ENCODE peak calls at places on chromosomes 1 and 21, in seven cellular contexts. J is ovary, K is IMR-90, W is tibial artery, P is lower lobe of right lung, C is fibroblast of pulmonary artery, L is SK-N-SH. F is an unnamed sample.

GRCh38 chr1:72462506-72462905 is 180.2 kb upstream of the NEGR1 start:
- DNase-seq in J (no peak), K (no peak), W (no peak), P (no peak), C (no peak), L (no peak), F (no peak)

GRCh38 chr1:71350330-71350729 is 269.5 kb upstream of the ZRANB2 start:
- DNase-seq in J (no peak), K (no peak), W (no peak), P (no peak), C (no peak), L (no peak), F (no peak)

GRCh38 chr1:173300249-173301044 is 93.3 kb upstream of the TNFSF4 start:
- DNase-seq in J (no peak), K (no peak), W (no peak), P (no peak), C (no peak), L (no peak), F (no peak)

GRCh38 chr1:232435746-232436145 is 194.2 kb downstream of the SIPA1L2 start:
- DNase-seq in J (peak; percentile 45), K (peak; percentile 70), W (no peak), P (no peak), C (peak; percentile 72), L (no peak), F (no peak)

GRCh38 chr1:226738995-226739695 is at the start of gene ITPKB:
- DNase-seq in J (peak; percentile 66), K (peak; percentile 65), W (peak; percentile 56), P (peak; percentile 55), C (peak; percentile 94), L (peak; percentile 38), F (no peak)

GRCh38 chr21:44756416-44757185 is 45.0 kb downstream of the UBE2G2 start:
- DNase-seq in J (no peak), K (no peak), W (peak; percentile 3), P (no peak), C (no peak), L (no peak), F (peak; percentile 13)

GRCh38 chr1:241639653-241640148 is 468 bp downstream of the CHML start:
- DNase-seq in J (peak; percentile 37), K (no peak), W (peak; percentile 24), P (peak; percentile 77), C (peak; percentile 47), L (peak; percentile 78), F (peak; percentile 48)

GRCh38 chr1:112544011-112544688 is 35.4 kb downstream of the WNT2B start:
- DNase-seq in J (no peak), K (peak; percentile 95), W (no peak), P (no peak), C (peak; percentile 93), L (no peak), F (no peak)

GRCh38 chr1:64268653-64269557 is 65.5 kb downstream of the UBE2U start:
- DNase-seq in J (peak; percentile 82), K (peak; percentile 85), W (peak; percentile 52), P (no peak), C (peak; percentile 93), L (peak; percentile 57), F (peak; percentile 65)

GRCh38 chr1:85450832-85451231 is 14.1 kb downstream of the DDAH1 start:
- DNase-seq in J (no peak), K (no peak), W (no peak), P (peak; percentile 55), C (no peak), L (no peak), F (no peak)

GRCh38 chr1:7810395-7810794 is 26.3 kb downstream of the PER3 start:
- DNase-seq in J (no peak), K (peak; percentile 96), W (no peak), P (no peak), C (peak; percentile 82), L (no peak), F (peak; percentile 64)

DNA sequence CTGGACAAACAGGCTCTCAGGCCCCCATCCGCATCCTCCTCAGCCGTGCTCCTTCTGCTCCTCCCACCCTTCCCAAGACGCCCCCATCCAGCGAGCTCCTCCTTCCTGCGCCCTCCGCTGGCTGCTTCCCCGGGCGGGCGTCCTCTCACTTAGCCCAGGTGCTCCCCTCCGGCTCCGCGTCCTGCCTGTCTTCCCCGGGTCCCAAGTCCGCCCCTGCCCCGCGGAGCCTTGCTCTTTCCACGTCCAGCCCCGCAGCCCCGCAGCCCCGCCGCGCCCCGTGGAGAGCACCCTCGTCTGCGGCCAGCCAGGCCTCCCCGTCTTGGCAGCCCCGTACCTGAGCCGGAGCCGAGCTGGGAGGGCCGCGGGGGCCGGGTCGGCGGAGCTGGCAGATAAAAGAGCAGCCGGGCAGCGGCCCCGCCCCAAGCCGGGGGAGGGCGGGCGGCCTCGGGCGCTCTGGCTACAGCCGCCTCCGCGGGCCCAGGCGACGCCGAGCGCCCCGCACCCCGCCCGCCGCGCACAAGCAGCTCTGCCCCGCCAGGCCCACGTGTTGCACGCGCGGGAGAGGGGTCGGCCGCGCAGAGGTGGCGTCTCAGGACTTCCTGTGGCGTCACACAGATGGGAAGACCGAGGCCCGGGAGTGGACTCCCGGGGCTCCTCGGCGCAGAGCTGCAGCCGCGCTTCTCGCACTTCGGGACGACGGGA is at the start of gene PAQR7:
- DNase-seq in J (peak; percentile 81), K (peak; percentile 70), W (peak; percentile 80), P (peak; percentile 84), C (peak; percentile 67), L (peak; percentile 92), F (no peak)
- TF ChIP-seq CTCF in J (no peak), K (no peak), W (no peak), P (no peak), C (peak; percentile 6), L (peak; percentile 11), F (no peak)

GRCh38 chr1:31764307-31765040 is at the start of gene ADGRB2:
- DNase-seq in J (no peak), K (no peak), W (no peak), P (no peak), C (no peak), L (peak; percentile 86), F (no peak)
- TF ChIP-seq CTCF in J (no peak), K (peak; percentile 4), W (no peak), P (no peak), C (no peak), L (no peak), F (no peak)

DNA sequence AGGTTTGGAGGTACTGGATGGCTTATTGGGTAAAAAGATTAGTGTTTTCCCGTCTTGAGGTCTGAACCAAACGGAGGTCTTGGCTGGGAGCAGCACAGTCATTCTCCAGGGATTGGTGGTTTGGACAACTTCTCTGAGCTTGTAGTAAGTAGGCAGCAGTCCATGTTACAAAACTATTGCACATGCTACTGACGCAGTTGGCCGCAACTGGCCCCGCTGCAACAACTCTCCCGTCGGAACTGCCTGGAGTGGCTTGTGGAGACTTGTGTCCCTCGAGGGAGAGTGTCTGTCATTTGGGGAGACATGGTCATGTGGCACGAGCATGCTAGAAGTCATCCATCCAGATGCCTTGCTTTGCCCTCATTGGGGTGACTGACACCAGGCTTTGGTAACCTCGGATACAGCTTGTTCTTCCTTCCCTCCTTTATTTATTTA is 276.0 kb downstream of the TM2D1 start:
- DNase-seq in J (peak; percentile 81), K (no peak), W (peak; percentile 92), P (no peak), C (peak; percentile 96), L (no peak), F (no peak)
- TF ChIP-seq CTCF in J (no peak), K (no peak), W (peak; percentile 13), P (no peak), C (no peak), L (no peak), F (no peak)

GRCh38 chr1:27153549-27153886 is 1.4 kb downstream of the SLC9A1 start:
- DNase-seq in J (no peak), K (no peak), W (peak; percentile 25), P (no peak), C (no peak), L (no peak), F (no peak)

GRCh38 chr1:27153927-27154358 is 982 bp downstream of the SLC9A1 start:
- DNase-seq in J (no peak), K (no peak), W (peak; percentile 28), P (no peak), C (no peak), L (no peak), F (no peak)

GRCh38 chr1:27154469-27154990 is 395 bp downstream of the SLC9A1 start:
- DNase-seq in J (no peak), K (no peak), W (no peak), P (no peak), C (no peak), L (no peak), F (no peak)

GRCh38 chr1:27157194-27157593 is 2.3 kb upstream of the SLC9A1 start:
- DNase-seq in J (no peak), K (no peak), W (no peak), P (no peak), C (no peak), L (no peak), F (no peak)

DNA sequence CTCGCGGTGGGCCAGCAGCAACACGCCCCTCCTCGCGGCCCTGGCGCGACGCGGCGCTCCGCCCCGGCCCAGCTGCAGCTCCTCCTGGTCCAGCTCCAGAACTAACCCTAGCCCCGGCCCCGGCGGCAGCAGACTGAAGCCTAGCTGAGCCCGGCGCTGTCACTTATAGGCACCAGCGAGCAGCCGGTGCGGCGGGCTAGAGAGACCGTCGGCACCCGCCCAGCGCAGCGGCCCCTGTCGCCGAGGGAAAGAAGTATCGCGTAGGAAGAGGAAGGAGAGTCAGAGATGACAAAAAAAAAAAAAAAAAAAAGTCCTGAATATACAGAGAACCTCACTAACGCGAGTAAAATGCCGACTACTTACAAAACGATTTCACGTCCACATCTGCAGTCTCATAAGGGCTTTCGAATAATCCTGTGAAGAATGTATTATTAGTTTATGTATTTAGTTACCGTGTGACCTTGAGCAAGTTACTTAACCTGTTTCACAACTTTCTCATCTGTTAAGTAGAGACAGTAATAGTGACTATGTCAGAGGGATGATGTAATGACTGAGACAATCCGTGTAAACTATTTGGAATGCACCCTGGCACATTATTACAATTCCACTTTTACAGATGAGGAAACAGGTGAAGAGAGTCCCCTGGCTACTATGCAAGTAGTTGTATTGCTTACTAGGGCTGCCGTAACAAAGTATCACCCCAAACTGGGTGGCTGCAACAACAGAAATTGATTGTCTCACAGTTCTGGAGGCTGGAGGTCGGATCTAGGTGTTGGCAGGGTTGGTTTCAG is at the start of gene SLC9A1:
- DNase-seq in J (peak; percentile 97), K (peak; percentile 90), W (peak; percentile 94), P (peak; percentile 96), C (peak; percentile 95), L (peak; percentile 94), F (peak; percentile 94)
- TF ChIP-seq CTCF in J (peak; percentile 56), K (peak; percentile 93), W (peak; percentile 76), P (peak; percentile 85), C (peak; percentile 74), L (peak; percentile 79), F (peak; percentile 86)

GRCh38 chr1:6205849-6206845 is at the start of gene RNF207:
- DNase-seq in J (peak; percentile 48), K (peak; percentile 47), W (no peak), P (peak; percentile 83), C (peak; percentile 63), L (no peak), F (no peak)
- TF ChIP-seq CTCF in J (no peak), K (no peak), W (no peak), P (no peak), C (no peak), L (no peak), F (no peak)